ENCODE peak calls at places on chromosomes 3 and 15, in seven cellular contexts. N, Y, L, E, G, U and O are unnamed samples.

GRCh38 chr3:48474619-48475018 is 28.1 kb downstream of the ATRIP start:
- DNase-seq in N (peak; percentile 47), Y (no peak), L (no peak), E (no peak), G (no peak), U (no peak), O (no peak)

GRCh38 chr3:49492969-49493368 is 22.9 kb downstream of the DAG1 start:
- DNase-seq in N (no peak), Y (no peak), L (no peak), E (no peak), G (no peak), U (no peak), O (no peak)

GRCh38 chr15:83747050-83747717 is 93.3 kb downstream of the ADAMTSL3 start:
- DNase-seq in N (no peak), Y (peak; percentile 84), L (no peak), E (peak; percentile 5), G (no peak), U (peak; percentile 67), O (no peak)

GRCh38 chr3:24963762-24964625 is 464.1 kb upstream of the RARB start:
- DNase-seq in N (no peak), Y (peak; percentile 55), L (no peak), E (peak; percentile 13), G (no peak), U (peak; percentile 62), O (peak; percentile 12)

GRCh38 chr15:62059818-62060115 is 480 bp downstream of the VPS13C start:
- DNase-seq in N (no peak), Y (peak; percentile 53), L (peak; percentile 48), E (peak; percentile 94), G (peak; percentile 76), U (peak; percentile 62), O (no peak)

GRCh38 chr3:60514866-60515265 is 736.4 kb downstream of the FHIT start:
- DNase-seq in N (no peak), Y (no peak), L (no peak), E (no peak), G (no peak), U (no peak), O (no peak)

GRCh38 chr3:138507524-138507923 is 73.1 kb downstream of the ESYT3 start:
- DNase-seq in N (no peak), Y (no peak), L (no peak), E (no peak), G (no peak), U (no peak), O (no peak)

GRCh38 chr15:98560338-98560737 is 88.0 kb upstream of the IGF1R start:
- DNase-seq in N (no peak), Y (no peak), L (no peak), E (no peak), G (no peak), U (no peak), O (no peak)

GRCh38 chr3:144586382-144586781 is 614.8 kb downstream of the DIPK2A start:
- DNase-seq in N (no peak), Y (peak; percentile 62), L (no peak), E (no peak), G (no peak), U (peak; percentile 40), O (no peak)

GRCh38 chr15:74128785-74129350 is 1.5 kb upstream of the ISLR2 start:
- DNase-seq in N (peak; percentile 59), Y (no peak), L (no peak), E (no peak), G (no peak), U (no peak), O (no peak)

GRCh38 chr15:99732268-99732641 is 982 bp downstream of the LYSMD4 start:
- DNase-seq in N (no peak), Y (peak; percentile 54), L (no peak), E (peak; percentile 15), G (no peak), U (peak; percentile 44), O (no peak)

GRCh38 chr3:178170698-178171535 is 365.3 kb upstream of the KCNMB2 start:
- DNase-seq in N (no peak), Y (peak; percentile 96), L (no peak), E (no peak), G (no peak), U (peak; percentile 98), O (peak; percentile 73)

GRCh38 chr3:194255252-194256039 is 95.7 kb downstream of the CPN2 start:
- DNase-seq in N (peak; percentile 91), Y (peak; percentile 70), L (peak; percentile 77), E (peak; percentile 16), G (peak; percentile 39), U (peak; percentile 61), O (peak; percentile 92)

GRCh38 chr3:184040010-184040409 is 8.5 kb downstream of the HTR3D start:
- DNase-seq in N (no peak), Y (peak; percentile 33), L (no peak), E (peak; percentile 4), G (no peak), U (peak; percentile 59), O (no peak)

GRCh38 chr15:74209997-74210573 is 7.5 kb upstream of the STRA6 start:
- DNase-seq in N (no peak), Y (peak; percentile 95), L (no peak), E (no peak), G (no peak), U (peak; percentile 83), O (peak; percentile 76)

GRCh38 chr3:196135693-196136639 is 54.1 kb upstream of the TFRC start:
- DNase-seq in N (no peak), Y (no peak), L (peak; percentile 75), E (no peak), G (no peak), U (no peak), O (no peak)

GRCh38 chr15:40456299-40456712 is 14.5 kb upstream of the CHST14 start:
- DNase-seq in N (no peak), Y (no peak), L (no peak), E (no peak), G (no peak), U (no peak), O (no peak)

GRCh38 chr15:58528197-58528870 is 96.5 kb downstream of the LIPC start:
- DNase-seq in N (no peak), Y (peak; percentile 82), L (no peak), E (no peak), G (peak; percentile 38), U (no peak), O (peak; percentile 82)

GRCh38 chr15:55007561-55007960 is 189.2 kb downstream of the RSL24D1 start:
- DNase-seq in N (no peak), Y (no peak), L (no peak), E (no peak), G (peak; percentile 11), U (no peak), O (no peak)

DNA sequence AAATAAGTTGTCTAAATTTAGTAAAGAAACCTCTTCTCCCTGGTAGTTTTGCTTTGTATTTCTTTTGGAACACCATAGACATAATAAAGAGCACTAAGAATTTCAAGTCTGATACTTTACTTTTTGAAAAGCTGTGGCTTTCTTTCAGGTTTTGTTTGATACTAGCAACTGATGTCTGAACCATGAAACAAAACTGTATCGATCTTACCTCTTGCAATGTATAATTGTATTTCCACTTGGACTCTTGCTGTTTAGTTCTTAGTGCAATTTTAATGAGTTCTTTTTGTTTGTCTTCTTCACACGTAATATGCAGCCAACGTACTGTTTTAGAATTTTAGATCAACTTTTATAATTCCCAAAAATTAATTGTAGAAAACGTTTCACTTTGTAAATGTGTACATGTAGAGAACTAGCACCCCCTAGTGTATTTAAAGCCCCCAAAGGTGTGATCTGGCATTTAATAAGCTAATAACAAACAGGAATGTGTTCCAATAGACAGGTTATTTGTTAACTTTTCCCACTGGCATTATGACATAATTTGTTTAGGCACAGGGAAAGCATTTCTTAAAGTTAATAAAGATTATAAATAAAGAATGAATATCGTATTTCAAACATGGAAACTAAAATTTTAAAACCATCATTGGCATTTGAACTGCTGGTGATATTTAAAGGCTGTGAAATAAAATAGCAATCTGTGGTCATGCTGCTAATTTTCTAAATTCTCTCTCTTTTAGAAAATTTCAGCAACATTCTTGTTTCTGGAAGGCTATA is 289.1 kb upstream of the DNAJC19 start:
- DNase-seq in N (no peak), Y (peak; percentile 3), L (no peak), E (peak; percentile 7), G (no peak), U (peak; percentile 6), O (no peak)
- TF ChIP-seq CTCF in N (peak; percentile 35), Y (no peak), L (no peak), E (no peak), G (no peak), U (no peak), O (peak; percentile 38)

GRCh38 chr3:131025500-131025899 is 1.1 kb downstream of the ASTE1 start:
- DNase-seq in N (no peak), Y (no peak), L (no peak), E (no peak), G (no peak), U (no peak), O (no peak)
- H3K4me3 ChIP-seq in N (peak overlapping the region; percentile 78), Y (no peak overlapping the region), L (no peak overlapping the region), E (peak overlapping the region; percentile 80), G (no peak overlapping the region), U (peak overlapping the region; percentile 89), O (peak overlapping the region; percentile 82)

GRCh38 chr3:4780545-4780957 is 198.7 kb upstream of the BHLHE40 start:
- DNase-seq in N (no peak), Y (no peak), L (no peak), E (no peak), G (no peak), U (no peak), O (no peak)

GRCh38 chr3:4785551-4785950 is 193.7 kb upstream of the BHLHE40 start:
- DNase-seq in N (no peak), Y (no peak), L (no peak), E (no peak), G (no peak), U (no peak), O (no peak)

GRCh38 chr3:4778119-4778518 is 201.1 kb upstream of the BHLHE40 start:
- DNase-seq in N (no peak), Y (no peak), L (no peak), E (no peak), G (no peak), U (no peak), O (no peak)

GRCh38 chr3:4778740-4779139 is 200.5 kb upstream of the BHLHE40 start:
- DNase-seq in N (no peak), Y (no peak), L (no peak), E (no peak), G (no peak), U (no peak), O (no peak)

GRCh38 chr3:4782095-4782494 is 197.1 kb upstream of the BHLHE40 start:
- DNase-seq in N (no peak), Y (peak; percentile 24), L (no peak), E (no peak), G (no peak), U (no peak), O (no peak)
- TF ChIP-seq CTCF in N (no peak), Y (no peak), L (no peak), E (no peak), G (no peak), U (no peak), O (no peak)

GRCh38 chr15:79820820-79821219 is 76.0 kb downstream of the MTHFS start:
- DNase-seq in N (no peak), Y (no peak), L (no peak), E (no peak), G (no peak), U (no peak), O (no peak)

GRCh38 chr15:79815468-79815867 is 81.3 kb downstream of the MTHFS start:
- DNase-seq in N (no peak), Y (no peak), L (no peak), E (no peak), G (no peak), U (no peak), O (no peak)

GRCh38 chr15:79820176-79820575 is 76.6 kb downstream of the MTHFS start:
- DNase-seq in N (no peak), Y (no peak), L (no peak), E (no peak), G (no peak), U (no peak), O (no peak)

GRCh38 chr15:79812536-79812935 is 84.3 kb downstream of the MTHFS start:
- DNase-seq in N (no peak), Y (no peak), L (no peak), E (no peak), G (no peak), U (no peak), O (no peak)

GRCh38 chr15:79816565-79816964 is 80.2 kb downstream of the MTHFS start:
- DNase-seq in N (no peak), Y (no peak), L (no peak), E (no peak), G (no peak), U (no peak), O (no peak)
- H3K4me3 ChIP-seq in N (no peak overlapping the region), Y (no peak overlapping the region), L (no peak overlapping the region), E (no peak overlapping the region), G (no peak overlapping the region), U (no peak overlapping the region), O (no peak overlapping the region)